ENCODE peak calls at places on chromosomes 1 and 21, in nine cellular contexts. L is GM23338, N is esophagus squamous epithelium, F is endodermal cell, I is heart left ventricle, E is left ventricle myocardium inferior, V is body of pancreas, X is thoracic aorta, Z is spleen. O is an unnamed sample. For H3K4me1 and H3K36me3, the result is how much of the 10 kb centered on the place peaks cover.

GRCh38 chr1:218330043-218330623 is 15.0 kb upstream of the TGFB2 start:
- DNase-seq in I (no peak), L (peak), E (no peak), X (no peak), V (no peak), N (no peak), Z (no peak), F (no peak), O (no peak)

GRCh38 chr1:52880226-52880625 is 37.7 kb downstream of the ZYG11A start:
- DNase-seq in I (no peak), L (no peak), V (no peak), F (no peak), N (no peak), Z (no peak), X (no peak), E (no peak), O (no peak)

GRCh38 chr21:35202431-35202830 is 153.3 kb upstream of the RUNX1 start:
- DNase-seq in V (no peak), F (no peak), E (no peak), I (no peak), L (no peak), X (no peak), N (no peak), Z (no peak), O (no peak)

GRCh38 chr21:45973475-45974072 is 8.0 kb upstream of the COL6A1 start:
- DNase-seq in F (no peak), Z (peak), V (peak), I (peak), E (peak), N (no peak), X (no peak), L (peak), O (peak)

GRCh38 chr1:155389831-155390230 is 69.1 kb downstream of the RUSC1 start:
- DNase-seq in F (no peak), N (no peak), E (no peak), I (no peak), V (no peak), L (no peak), X (no peak), Z (no peak), O (no peak)

GRCh38 chr1:228887956-228888355 is 152.7 kb downstream of the RHOU start:
- DNase-seq in N (no peak), E (no peak), V (no peak), F (no peak), Z (no peak), L (no peak), X (no peak), I (no peak), O (no peak)

GRCh38 chr1:246748867-246749266 is 24.7 kb downstream of the SCCPDH start:
- DNase-seq in N (no peak), L (no peak), F (no peak), X (no peak), I (no peak), E (no peak), Z (no peak), V (no peak), O (no peak)

GRCh38 chr1:65480684-65481405 is 60.4 kb downstream of the LEPR start:
- DNase-seq in E (no peak), V (no peak), F (no peak), X (no peak), Z (no peak), N (no peak), I (no peak), L (no peak), O (no peak)

GRCh38 chr21:26572668-26573381 is at the start of gene CYYR1:
- DNase-seq in F (peak), N (no peak), I (peak), Z (peak), V (no peak), X (no peak), L (peak), E (peak), O (peak)

GRCh38 chr21:26570203-26570602 is 2.9 kb downstream of the CYYR1 start:
- DNase-seq in V (no peak), N (no peak), L (peak), Z (no peak), E (no peak), F (no peak), X (no peak), I (peak), O (no peak)

DNA sequence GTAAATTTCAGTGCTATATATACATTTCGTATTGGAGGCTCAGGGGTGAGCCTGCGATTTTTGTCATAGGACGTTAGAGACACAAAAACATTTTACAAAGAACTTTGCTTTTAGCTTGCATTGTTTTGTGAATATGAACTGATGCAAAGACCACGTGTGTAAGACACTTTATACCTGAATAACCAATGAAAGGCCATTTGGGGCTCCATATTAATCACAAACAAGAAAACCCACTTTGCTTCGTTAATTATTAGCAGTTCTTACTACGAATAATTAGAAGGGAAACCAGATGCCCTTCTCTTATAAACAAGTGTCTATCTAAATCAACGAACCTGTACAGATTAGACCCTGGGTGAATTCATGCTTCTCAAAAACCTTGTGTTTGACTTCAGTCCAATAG is 1.1 kb downstream of the CYYR1 start:
- DNase-seq in N (no peak), Z (no peak), X (no peak), E (no peak), I (no peak), V (no peak), F (no peak), L (no peak), O (no peak)
- H3K27ac ChIP-seq in N (peak), Z (peak), X (no peak), E (peak), I (peak), V (no peak), F (no peak), L (no peak), O (peak)

DNA sequence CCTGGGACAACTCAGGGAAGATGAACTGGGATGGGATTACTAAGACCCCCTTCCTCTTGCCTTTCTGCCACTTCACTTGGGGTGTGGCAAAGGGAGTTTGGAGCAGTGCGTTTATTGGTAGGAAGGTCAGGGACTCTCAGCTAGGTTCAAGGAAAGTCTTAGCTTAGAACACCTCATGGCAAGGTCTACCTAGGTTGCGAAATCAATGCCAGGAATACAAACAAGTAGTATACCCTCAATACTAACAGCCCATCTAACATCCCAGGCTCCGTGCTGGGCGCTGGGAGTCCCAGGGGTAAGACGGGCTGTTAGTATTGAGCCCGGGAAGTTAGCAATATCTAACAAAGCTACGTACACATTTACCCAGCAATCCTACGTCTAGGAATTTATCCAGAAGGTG is 4.7 kb downstream of the ATP2B4 start:
- DNase-seq in F (no peak), L (no peak), I (no peak), E (no peak), V (no peak), X (no peak), Z (no peak), N (no peak), O (no peak)
- H3K4me1 ChIP-seq in F (under half), L (under half), I (under half), E (half or more), V (under half), X (under half), Z (half or more), N (under half), O (under half)

GRCh38 chr21:26840206-26840605 is 5.0 kb downstream of the ADAMTS1 start:
- DNase-seq in E (no peak), Z (peak), X (no peak), F (no peak), I (no peak), N (no peak), L (no peak), V (no peak), O (no peak)
- H3K36me3 ChIP-seq in E (half or more), Z (under half), X (under half), F (half or more), I (half or more), N (under half), L (under half), V (under half), O (under half)

DNA sequence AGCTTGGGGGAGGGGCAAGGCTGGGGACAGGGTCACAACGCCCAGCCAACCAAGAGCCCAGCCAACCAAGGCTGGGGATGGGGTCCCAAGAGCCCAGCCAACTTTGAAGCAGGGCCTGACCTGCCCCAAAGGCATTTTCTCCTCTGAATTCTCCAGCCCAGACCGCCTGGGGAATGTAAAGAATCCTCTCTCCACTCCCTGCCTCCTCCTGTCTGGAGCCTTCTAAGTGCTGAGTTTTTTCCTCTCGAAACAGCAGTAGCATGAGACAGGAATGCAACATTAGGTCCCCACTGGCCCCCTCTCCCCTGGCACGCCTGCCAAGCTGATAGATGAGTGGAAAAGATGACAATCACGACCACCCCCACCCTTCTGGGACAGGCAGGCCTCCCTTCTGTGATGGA is 17.0 kb downstream of the C1orf198 start:
- DNase-seq in I (no peak), V (no peak), L (peak), E (no peak), N (no peak), Z (no peak), X (no peak), F (peak), O (no peak)
- H3K27ac ChIP-seq in I (peak), V (no peak), L (no peak), E (peak), N (peak), Z (peak), X (peak), F (peak), O (no peak)

GRCh38 chr1:153614906-153615305 is 1.2 kb downstream of the S100A14 start:
- DNase-seq in F (no peak), V (no peak), X (no peak), I (no peak), E (no peak), N (no peak), L (no peak), Z (no peak), O (no peak)
- H3K4me1 ChIP-seq in F (under half), V (under half), X (under half), I (under half), E (under half), N (under half), L (under half), Z (half or more), O (under half)

GRCh38 chr1:16149702-16150488 is 6.0 kb downstream of the EPHA2 start:
- DNase-seq in I (no peak), N (no peak), V (no peak), F (no peak), L (no peak), X (no peak), E (no peak), Z (no peak), O (no peak)
- H3K36me3 ChIP-seq in I (under half), N (under half), V (under half), F (half or more), L (under half), X (under half), E (under half), Z (under half), O (under half)

GRCh38 chr1:209989525-209989924 is 51.5 kb downstream of the SYT14 start:
- DNase-seq in I (no peak), Z (no peak), X (no peak), L (no peak), V (no peak), F (no peak), E (no peak), N (no peak), O (no peak)
- H3K27ac ChIP-seq in I (no peak), Z (no peak), X (no peak), L (no peak), V (no peak), F (no peak), E (no peak), N (no peak), O (no peak)